ENCODE peak calls at places on chromosomes 12 and 14, in five cellular contexts. C, Y, Z, E and O are unnamed samples.

GRCh38 chr14:28744126-28744525 is 22.5 kb upstream of the FOXG1 start:
- DNase-seq in C (no peak), Y (no peak), Z (no peak), E (no peak), O (no peak)

GRCh38 chr12:31120392-31121008 is 46.8 kb downstream of the DDX11 start:
- DNase-seq in C (no peak), Y (no peak), Z (no peak), E (no peak), O (no peak)

GRCh38 chr12:86729798-86730197 is 473.6 kb upstream of the MGAT4C start:
- DNase-seq in C (no peak), Y (no peak), Z (no peak), E (no peak), O (no peak)

GRCh38 chr14:43539210-43539609 is 967.9 kb downstream of the FSCB start:
- DNase-seq in C (no peak), Y (no peak), Z (no peak), E (no peak), O (no peak)

GRCh38 chr12:26830358-26830757 is 2.6 kb downstream of the ITPR2 start:
- DNase-seq in C (no peak), Y (no peak), Z (no peak), E (no peak), O (no peak)

GRCh38 chr12:104011265-104011664 is 38.7 kb downstream of the GLT8D2 start:
- DNase-seq in C (no peak), Y (no peak), Z (no peak), E (no peak), O (no peak)

GRCh38 chr12:24363177-24363754 is 413.8 kb upstream of the SOX5 start:
- DNase-seq in C (no peak), Y (no peak), Z (no peak), E (no peak), O (no peak)

GRCh38 chr12:113912761-113913295 is 53.3 kb downstream of the RBM19 start:
- DNase-seq in C (no peak), Y (no peak), Z (peak), E (peak), O (peak)

GRCh38 chr12:130334399-130334798 is 3.3 kb upstream of the PIWIL1 start:
- DNase-seq in C (no peak), Y (no peak), Z (no peak), E (no peak), O (no peak)

GRCh38 chr14:75558440-75558839 is 20.0 kb upstream of the FLVCR2 start:
- DNase-seq in C (no peak), Y (no peak), Z (no peak), E (no peak), O (no peak)

GRCh38 chr12:119096429-119097202 is 82.1 kb upstream of the HSPB8 start:
- DNase-seq in C (no peak), Y (no peak), Z (no peak), E (no peak), O (no peak)

GRCh38 chr14:24231263-24232120 is 675 bp downstream of the NEDD8 start:
- DNase-seq in C (peak), Y (no peak), Z (no peak), E (no peak), O (no peak)
- H3K27ac ChIP-seq in C (peak), Y (peak), Z (peak), E (peak), O (peak)

DNA sequence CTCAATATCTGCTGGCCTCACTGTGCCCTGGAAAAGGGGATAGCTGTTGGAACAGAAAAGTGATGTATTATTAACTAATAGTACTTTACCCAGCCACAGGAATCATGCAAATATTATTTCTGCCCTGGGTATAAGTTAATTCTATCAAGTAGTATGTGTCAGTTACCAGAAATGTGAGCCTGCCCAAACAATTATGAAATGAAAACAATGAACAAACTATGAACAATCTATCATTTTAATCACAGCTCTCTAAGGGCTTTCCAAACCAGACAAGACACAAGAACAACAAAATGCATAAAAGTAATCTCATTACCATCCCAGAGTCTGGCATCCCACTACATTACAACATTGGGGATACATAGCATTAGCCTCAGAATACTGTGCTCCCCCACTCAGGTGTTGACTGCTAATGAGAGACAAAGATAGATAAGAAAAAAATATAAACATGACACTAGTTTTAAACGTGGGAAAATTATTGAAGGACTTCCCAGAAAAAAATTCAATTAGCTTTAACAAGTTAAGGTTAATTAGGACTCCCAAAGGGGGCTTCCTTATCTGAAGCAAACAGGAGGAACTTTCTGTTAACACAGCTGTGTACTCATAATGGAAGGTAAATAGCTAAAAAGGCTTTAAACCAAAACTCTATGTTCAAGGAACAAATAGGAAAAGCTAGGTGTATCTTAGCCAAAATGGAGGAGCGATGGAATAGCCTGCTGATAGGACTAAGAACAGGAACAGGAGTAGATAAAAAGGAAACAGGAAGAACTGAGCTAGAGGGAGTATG is 3.3 kb downstream of the DCAF5 start:
- DNase-seq in C (no peak), Y (no peak), Z (no peak), E (no peak), O (no peak)
- H3K27ac ChIP-seq in C (no peak), Y (no peak), Z (no peak), E (no peak), O (no peak)

DNA sequence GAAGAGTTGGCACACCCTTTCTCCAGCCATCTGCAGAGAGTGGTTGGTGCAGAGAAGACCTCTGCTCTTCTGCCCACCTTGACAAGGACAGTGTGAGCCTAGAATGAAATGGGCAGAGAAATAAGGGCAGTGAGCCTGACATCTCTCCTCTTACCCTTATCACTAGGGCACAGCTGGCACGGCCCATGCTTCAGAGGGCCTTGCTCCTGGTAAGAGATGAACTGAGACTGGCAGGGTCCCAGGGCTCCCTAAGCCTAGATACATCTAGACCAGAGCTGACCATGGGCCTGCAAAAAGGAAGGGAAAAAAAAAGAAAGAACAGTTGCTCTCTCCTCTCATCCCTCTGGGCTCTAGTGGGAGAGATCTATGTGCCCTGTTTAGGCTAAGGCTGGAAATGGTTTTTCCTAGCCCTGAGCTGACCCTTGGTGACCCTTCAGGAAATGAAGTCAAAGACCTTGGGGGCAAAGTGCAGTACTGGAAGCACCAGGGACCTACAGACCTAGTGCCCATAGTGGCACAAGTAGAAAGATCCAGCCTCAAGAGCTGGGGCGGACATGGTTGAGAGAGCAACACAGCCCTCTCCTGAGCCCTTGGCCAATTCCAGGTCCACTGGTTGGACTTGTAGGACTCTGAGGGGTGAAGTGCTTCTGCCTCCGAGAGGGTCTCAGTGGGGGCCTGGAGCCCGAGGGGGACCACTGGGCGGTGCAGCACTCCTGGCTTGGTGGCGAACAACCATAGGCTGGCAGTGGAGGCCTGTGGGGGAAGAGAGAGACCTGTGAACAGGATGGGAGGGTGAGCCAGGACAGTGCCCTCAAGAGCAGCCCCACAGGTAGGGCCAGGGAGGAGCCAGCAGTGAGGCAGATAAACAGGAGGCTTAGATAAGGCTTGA is 22.0 kb downstream of the PRPF40B start:
- DNase-seq in C (no peak), Y (no peak), Z (no peak), E (no peak), O (peak)
- H3K27ac ChIP-seq in C (no peak), Y (no peak), Z (peak), E (no peak), O (peak)

GRCh38 chr12:32233568-32233967 is 126.9 kb downstream of the BICD1 start:
- DNase-seq in C (no peak), Y (no peak), Z (no peak), E (no peak), O (no peak)
- H3K27ac ChIP-seq in C (no peak), Y (no peak), Z (no peak), E (no peak), O (no peak)

DNA sequence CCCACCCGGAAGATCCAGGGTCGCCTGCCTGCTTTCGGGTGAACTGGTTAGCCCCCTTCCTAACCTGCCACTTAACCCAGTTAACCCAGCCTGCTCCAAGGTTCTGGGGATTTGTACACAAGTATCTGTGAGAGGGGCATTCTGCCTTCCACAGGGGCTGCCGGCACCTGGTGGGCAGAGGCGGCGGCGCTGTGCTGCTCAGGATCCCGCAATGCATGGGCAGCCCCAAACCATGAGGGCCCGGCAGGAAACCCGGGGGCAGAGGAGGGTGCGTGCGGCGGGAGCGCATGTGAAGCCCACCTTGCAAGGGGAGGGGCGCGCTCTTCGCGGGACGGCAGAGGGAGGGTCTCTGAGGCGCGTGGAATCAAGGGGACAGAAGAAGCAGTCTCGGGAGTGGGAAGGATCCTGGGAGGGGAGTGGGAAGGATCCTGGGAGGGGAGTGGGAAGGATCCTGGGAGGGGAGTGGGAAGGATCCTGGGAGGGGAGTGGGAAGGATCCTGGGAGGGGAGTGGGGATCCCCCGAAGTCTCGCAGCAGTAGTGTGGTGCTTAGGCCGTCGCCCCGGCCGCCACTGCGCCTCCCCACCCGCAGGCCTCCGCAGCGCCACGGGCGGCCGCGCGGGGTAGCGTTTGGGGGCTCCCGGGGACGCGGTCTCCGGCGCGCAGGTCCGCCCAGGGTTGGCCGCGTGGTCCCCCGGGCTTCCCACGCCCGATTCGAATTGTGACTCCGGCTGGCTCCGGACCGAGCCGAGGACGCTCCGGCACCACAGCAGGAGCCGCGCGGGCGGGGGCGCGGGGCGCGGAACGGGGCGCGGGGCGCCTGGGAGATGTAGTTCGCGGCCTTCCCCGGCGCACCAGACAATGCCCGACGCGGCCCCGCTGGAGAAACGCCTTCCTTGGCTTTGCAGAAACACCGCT is 4.9 kb upstream of the MTA1 start:
- DNase-seq in C (peak), Y (peak), Z (peak), E (peak), O (peak)
- H3K27ac ChIP-seq in C (peak), Y (peak), Z (peak), E (peak), O (peak)

DNA sequence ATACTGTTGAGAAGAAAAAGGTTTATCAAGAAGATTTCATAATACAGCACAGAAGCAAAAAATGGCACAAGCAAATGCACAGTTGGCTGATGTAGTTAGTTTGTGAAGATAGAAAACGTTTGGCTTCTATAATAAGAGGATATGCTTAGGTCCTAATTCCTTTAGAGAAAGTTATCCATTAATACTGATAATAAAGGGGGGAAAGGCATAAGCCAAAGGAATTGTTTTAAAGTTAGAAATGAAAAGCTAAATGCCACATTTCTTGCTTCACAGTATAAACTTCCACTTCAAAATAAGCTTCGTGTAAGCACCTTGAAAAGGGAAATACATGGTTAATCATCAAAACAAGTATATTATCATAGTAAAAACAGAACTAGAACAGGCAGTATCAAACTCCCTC is 12.4 kb downstream of the LMO3 start:
- DNase-seq in C (no peak), Y (no peak), Z (no peak), E (no peak), O (no peak)
- H3K27ac ChIP-seq in C (no peak), Y (peak), Z (no peak), E (no peak), O (no peak)

GRCh38 chr12:50556273-50556672 is 51.5 kb downstream of the DIP2B start:
- DNase-seq in C (no peak), Y (no peak), Z (no peak), E (no peak), O (no peak)
- H3K27ac ChIP-seq in C (no peak), Y (no peak), Z (no peak), E (no peak), O (no peak)

GRCh38 chr14:71103662-71104484 is 196.6 kb downstream of the PCNX1 start:
- DNase-seq in C (no peak), Y (no peak), Z (no peak), E (no peak), O (no peak)
- H3K27ac ChIP-seq in C (no peak), Y (no peak), Z (no peak), E (no peak), O (no peak)